ENCODE peak calls at places on chromosome 20, in four cellular contexts. F is astrocyte of the spinal cord, B is H9, X is dorsolateral prefrontal cortex. S is an unnamed sample.

GRCh38 chr20:63519765-63520593 is 586 bp upstream of the PPDPF start:
- DNase-seq in F (peak), B (peak), X (no peak), S (peak)

GRCh38 chr20:57781901-57782300 is 72.1 kb upstream of the PMEPA1 start:
- DNase-seq in F (no peak), B (peak), X (no peak), S (no peak)

GRCh38 chr20:23295934-23296333 is 54.7 kb upstream of the NXT1 start:
- DNase-seq in F (no peak), B (no peak), X (no peak), S (no peak)

GRCh38 chr20:46253391-46253790 is 54.9 kb downstream of the CDH22 start:
- DNase-seq in F (no peak), B (peak), X (peak), S (no peak)

GRCh38 chr20:63639093-63639860 is 12.4 kb upstream of the GMEB2 start:
- DNase-seq in F (no peak), B (no peak), X (no peak), S (no peak)

GRCh38 chr20:62918830-62919229 is 7.5 kb downstream of the DIDO1 start:
- DNase-seq in F (no peak), B (no peak), X (no peak), S (no peak)

GRCh38 chr20:18272451-18272850 is 15.9 kb upstream of the ZNF133 start:
- DNase-seq in F (no peak), B (no peak), X (no peak), S (no peak)

GRCh38 chr20:16397053-16397452 is 176.2 kb downstream of the KIF16B start:
- DNase-seq in F (peak), B (no peak), X (peak), S (no peak)

GRCh38 chr20:24772667-24773066 is 176.4 kb upstream of the CST7 start:
- DNase-seq in F (no peak), B (no peak), X (peak), S (no peak)

GRCh38 chr20:36491901-36492617 is 49.3 kb upstream of the MYL9 start:
- DNase-seq in F (peak), B (no peak), X (no peak), S (peak)

GRCh38 chr20:19252670-19253120 is 40.3 kb downstream of the SLC24A3 start:
- DNase-seq in F (no peak), B (no peak), X (no peak), S (no peak)

GRCh38 chr20:11032611-11033010 is 358.8 kb upstream of the JAG1 start:
- DNase-seq in F (no peak), B (peak), X (no peak), S (no peak)

GRCh38 chr20:4444404-4444803 is 277.3 kb upstream of the PRND start:
- DNase-seq in F (peak), B (no peak), X (no peak), S (no peak)

GRCh38 chr20:38134427-38135281 is 30.4 kb downstream of the TGM2 start:
- DNase-seq in F (peak), B (no peak), X (no peak), S (no peak)

GRCh38 chr20:33729101-33729500 is 2.7 kb upstream of the ZNF341 start:
- DNase-seq in F (no peak), B (no peak), X (no peak), S (no peak)

GRCh38 chr20:19304886-19305415 is 92.5 kb downstream of the SLC24A3 start:
- DNase-seq in F (no peak), B (no peak), X (no peak), S (no peak)

GRCh38 chr20:33819456-33819855 is 8.3 kb downstream of the CHMP4B start:
- DNase-seq in F (no peak), B (no peak), X (no peak), S (no peak)

GRCh38 chr20:19211661-19212523 is 550 bp upstream of the SLC24A3 start:
- DNase-seq in F (peak), B (peak), X (no peak), S (no peak)

GRCh38 chr20:58853976-58854637 is 1.6 kb downstream of the GNAS start:
- DNase-seq in F (no peak), B (no peak), X (no peak), S (no peak)

GRCh38 chr20:50431066-50431450 is 79.1 kb upstream of the PTPN1 start:
- DNase-seq in F (no peak), B (no peak), X (no peak), S (no peak)

GRCh38 chr20:9503530-9504251 is 10.7 kb upstream of the LAMP5 start:
- DNase-seq in F (peak), B (peak), X (no peak), S (no peak)

GRCh38 chr20:44065401-44066340 is 121.3 kb downstream of the JPH2 start:
- DNase-seq in F (no peak), B (no peak), X (peak), S (no peak)

GRCh38 chr20:34997171-34997570 is 41.5 kb downstream of the MYH7B start:
- DNase-seq in F (no peak), B (peak), X (peak), S (no peak)

GRCh38 chr20:48051810-48052491 is 266.7 kb upstream of the SULF2 start:
- DNase-seq in F (peak), B (no peak), X (no peak), S (no peak)

GRCh38 chr20:17869295-17869994 is 99.1 kb downstream of the SNX5 start:
- DNase-seq in F (no peak), B (no peak), X (no peak), S (no peak)

DNA sequence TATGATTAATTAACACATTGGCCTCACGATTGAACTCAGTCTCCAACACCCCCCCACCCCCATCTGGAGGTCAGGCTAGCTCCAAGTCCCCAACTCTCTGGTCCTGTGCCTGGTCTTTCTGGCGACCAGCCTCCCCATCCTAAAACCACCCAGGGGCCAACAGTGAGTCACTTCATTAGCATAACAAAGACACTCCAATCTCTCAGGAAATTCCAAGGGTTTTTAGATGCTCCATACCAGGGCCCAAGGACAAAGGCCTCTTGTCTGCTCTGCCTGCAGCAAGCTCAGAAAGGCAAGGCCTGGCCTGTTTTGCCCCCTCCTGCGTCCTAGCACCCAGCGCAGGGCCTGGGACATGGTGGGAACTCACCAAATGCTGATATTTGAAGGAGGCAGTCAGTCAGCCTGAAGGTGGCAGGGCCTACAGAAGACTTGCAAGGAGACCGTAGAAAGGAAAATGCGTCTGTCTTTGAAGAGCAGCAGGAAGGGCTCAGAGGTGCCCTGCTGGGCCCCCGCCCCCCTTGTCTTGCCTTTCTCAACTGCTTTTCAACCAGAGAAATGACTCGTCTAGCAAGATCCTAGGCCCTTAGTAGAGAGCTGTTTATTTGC is 184.7 kb downstream of the CDH4 start:
- DNase-seq in F (peak), B (peak), X (no peak), S (no peak)
- TF ChIP-seq CTCF in F (peak), B (peak), X (no peak), S (no peak)

DNA sequence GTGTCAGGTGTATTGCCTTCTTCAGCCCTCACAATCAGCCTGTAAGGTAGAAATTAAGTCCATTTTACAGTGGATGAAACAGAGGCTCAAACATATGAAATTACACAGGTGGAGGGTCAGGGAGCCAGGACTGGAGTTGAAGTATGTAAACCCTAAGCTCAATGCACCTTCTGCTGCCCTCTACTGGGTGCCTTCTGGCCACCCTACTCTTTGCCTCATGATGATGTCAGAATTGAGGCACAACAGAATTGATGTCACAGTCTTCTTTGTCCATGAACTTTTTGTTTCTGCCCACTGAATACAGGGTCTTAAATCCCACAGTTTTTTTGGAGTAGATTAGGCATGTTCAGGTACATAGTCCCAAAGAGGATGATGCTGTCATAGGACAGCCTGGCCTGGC is 400.8 kb upstream of the CHD6 start:
- DNase-seq in F (no peak), B (peak), X (no peak), S (no peak)
- TF ChIP-seq CTCF in F (no peak), B (peak), X (no peak), S (no peak)

GRCh38 chr20:49074521-49074920 is 28.4 kb downstream of the CSE1L start:
- DNase-seq in F (no peak), B (no peak), X (no peak), S (no peak)
- TF ChIP-seq CTCF in F (no peak), B (no peak), X (no peak), S (no peak)

GRCh38 chr20:41390889-41391288 is 24.3 kb upstream of the EMILIN3 start:
- DNase-seq in F (no peak), B (no peak), X (no peak), S (no peak)

GRCh38 chr20:41392295-41392694 is 25.7 kb upstream of the EMILIN3 start:
- DNase-seq in F (no peak), B (no peak), X (no peak), S (no peak)

GRCh38 chr20:41386502-41387427 is 20.1 kb upstream of the EMILIN3 start:
- DNase-seq in F (no peak), B (no peak), X (no peak), S (no peak)

GRCh38 chr20:41391587-41392001 is 25.0 kb upstream of the EMILIN3 start:
- DNase-seq in F (no peak), B (no peak), X (no peak), S (no peak)

DNA sequence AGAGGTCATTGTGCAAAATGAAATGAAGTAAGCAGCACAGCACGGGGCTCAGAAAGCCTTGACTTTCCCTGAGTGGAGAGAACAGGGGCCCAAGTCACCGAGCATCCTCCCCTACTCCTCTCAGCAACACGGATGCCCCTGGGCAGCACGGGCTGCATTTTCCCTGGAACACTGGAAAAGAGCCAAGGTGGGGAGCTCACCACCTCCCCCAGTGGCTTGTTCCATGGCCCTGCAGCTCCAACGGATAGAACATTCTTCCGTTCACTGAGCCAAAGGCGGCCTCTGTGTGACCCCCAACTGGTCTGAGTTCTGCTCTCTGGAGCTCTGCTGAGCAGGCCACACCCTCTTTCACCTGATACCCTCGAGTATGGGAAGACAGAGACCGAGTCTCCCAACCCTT is 20.8 kb upstream of the EMILIN3 start:
- DNase-seq in F (no peak), B (peak), X (no peak), S (no peak)
- TF ChIP-seq CTCF in F (peak), B (peak), X (no peak), S (no peak)

GRCh38 chr20:56166781-56167465 is 81.6 kb upstream of the MC3R start:
- DNase-seq in F (no peak), B (no peak), X (no peak), S (no peak)

GRCh38 chr20:56174416-56174815 is 74.1 kb upstream of the MC3R start:
- DNase-seq in F (no peak), B (no peak), X (no peak), S (no peak)

GRCh38 chr20:56175884-56176283 is 72.6 kb upstream of the MC3R start:
- DNase-seq in F (no peak), B (no peak), X (no peak), S (no peak)

GRCh38 chr20:56171087-56172012 is 77.2 kb upstream of the MC3R start:
- DNase-seq in F (no peak), B (no peak), X (peak), S (no peak)
- TF ChIP-seq CTCF in F (peak), B (no peak), X (peak), S (no peak)

DNA sequence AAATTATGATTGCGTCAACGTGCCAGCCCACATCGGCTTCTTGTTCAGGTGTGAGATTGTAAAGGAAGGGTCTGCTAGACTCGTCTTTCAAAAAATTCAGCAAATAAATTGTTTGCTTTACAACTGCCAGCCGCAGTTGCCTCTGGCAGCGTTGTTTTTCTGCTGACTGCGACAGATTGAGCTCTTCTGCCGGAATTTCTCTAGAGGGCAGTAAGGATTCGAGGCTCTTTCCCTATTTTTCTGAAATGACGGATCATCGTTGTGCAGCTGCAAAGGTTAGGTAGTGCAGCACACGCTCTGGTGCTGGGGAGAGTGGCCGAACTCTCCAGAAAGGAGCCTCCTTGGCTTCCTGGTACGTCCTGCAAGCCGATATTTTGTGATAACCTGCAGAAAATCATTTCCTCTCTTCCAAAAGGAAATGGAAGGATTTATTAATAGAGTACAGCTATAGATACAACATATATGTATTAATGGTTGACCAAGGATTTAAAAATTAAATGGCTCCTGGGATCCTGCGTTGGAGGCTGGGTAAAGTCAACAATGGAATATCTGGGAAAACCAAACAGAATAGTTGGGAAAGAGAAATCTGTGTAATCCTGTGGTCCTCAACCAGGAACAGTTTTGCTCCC is 121.9 kb upstream of the ZFP64 start:
- DNase-seq in F (peak), B (peak), X (no peak), S (no peak)
- TF ChIP-seq CTCF in F (peak), B (peak), X (peak), S (no peak)

DNA sequence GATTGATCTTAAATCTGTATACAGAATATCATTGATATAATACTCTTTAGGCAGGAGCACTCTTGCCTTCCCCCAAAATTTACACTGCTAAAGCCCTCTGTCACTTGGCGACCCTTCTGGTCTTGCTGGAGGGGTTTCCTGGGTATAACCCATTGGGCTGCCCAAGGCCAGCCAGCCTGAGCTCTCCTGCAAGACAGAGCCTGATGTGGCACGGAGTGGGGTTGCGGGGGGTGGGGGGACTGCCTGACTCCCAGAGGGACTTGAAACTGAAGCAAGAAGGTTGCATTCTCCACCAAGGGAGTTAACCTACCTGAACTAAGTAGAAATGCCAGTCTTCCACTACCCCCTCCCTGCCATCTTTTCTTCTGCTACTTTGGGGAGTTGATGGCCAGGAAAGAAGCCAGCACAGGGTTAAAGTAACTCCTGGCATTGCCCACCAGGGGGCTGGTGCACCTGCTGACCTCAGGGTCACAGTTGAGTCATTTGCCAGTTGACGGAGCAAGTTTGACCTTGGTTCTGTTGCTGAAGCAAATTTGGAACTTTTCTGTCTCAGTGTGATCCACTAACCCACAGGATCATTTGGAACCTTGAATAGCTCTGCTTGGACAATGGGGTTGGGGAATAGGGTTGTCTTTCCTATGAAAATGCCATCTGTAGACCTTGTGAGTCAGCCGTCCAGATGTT is 79.4 kb downstream of the ASXL1 start:
- DNase-seq in F (no peak), B (no peak), X (no peak), S (no peak)
- TF ChIP-seq CTCF in F (peak), B (peak), X (no peak), S (no peak)

S was measured in GM10248.